ENCODE peak calls at places on chromosomes 1 and 21, in nine cellular contexts. B is fibroblast of lung, H is GM13977, Q is NCI-H1105, F is right cardiac atrium, W is AG08396, L is WTC11, J is HEK293T, I is NCI-H1930. Y is an unnamed sample.

GRCh38 chr1:120178799-120179419 is 2.6 kb upstream of the SEC22B start:
- DNase-seq in H (no peak), Q (no peak), L (no peak), I (no peak), J (peak), F (no peak), B (peak), W (peak), Y (peak)

GRCh38 chr1:113073457-113073950 is 506 bp downstream of the LRIG2 start:
- DNase-seq in Q (no peak), J (peak), I (no peak), F (no peak), B (peak), H (no peak), W (peak), L (peak), Y (peak)

GRCh38 chr1:90133133-90133532 is 138.2 kb downstream of the ZNF326 start:
- DNase-seq in Q (peak), I (peak), B (peak), L (peak), F (no peak), H (peak), W (peak), J (peak), Y (peak)

GRCh38 chr1:202791102-202791747 is 17.0 kb downstream of the KDM5B start:
- DNase-seq in L (no peak), F (no peak), W (no peak), J (no peak), I (no peak), H (no peak), B (no peak), Q (no peak), Y (no peak)

GRCh38 chr1:240189386-240189989 is 97.8 kb downstream of the FMN2 start:
- DNase-seq in W (no peak), J (peak), I (peak), L (peak), H (peak), Q (peak), F (no peak), B (peak), Y (peak)

GRCh38 chr1:204563324-204563723 is 47.1 kb downstream of the MDM4 start:
- DNase-seq in J (no peak), L (no peak), I (no peak), H (no peak), B (no peak), W (no peak), Q (no peak), F (no peak), Y (no peak)

GRCh38 chr1:45215485-45216199 is 9.2 kb upstream of the ZSWIM5 start:
- DNase-seq in Q (no peak), H (no peak), B (no peak), L (no peak), W (no peak), I (no peak), J (no peak), F (no peak), Y (no peak)

GRCh38 chr21:43825936-43826622 is 36.7 kb downstream of the RRP1 start:
- DNase-seq in L (peak), W (no peak), I (no peak), J (peak), Q (peak), B (no peak), H (no peak), F (peak), Y (no peak)

GRCh38 chr1:48536477-48536876 is 64.5 kb upstream of the SPATA6 start:
- DNase-seq in F (no peak), J (no peak), L (no peak), H (no peak), B (no peak), W (no peak), I (no peak), Q (no peak), Y (no peak)

GRCh38 chr1:212513586-212513985 is 80.9 kb downstream of the NENF start:
- DNase-seq in W (no peak), J (no peak), B (no peak), L (no peak), F (no peak), I (no peak), H (no peak), Q (no peak), Y (no peak)

GRCh38 chr1:54987830-54988705 is 7.6 kb downstream of the TMEM61 start:
- DNase-seq in Q (no peak), W (peak), F (no peak), L (no peak), B (no peak), J (no peak), H (no peak), I (no peak), Y (peak)

GRCh38 chr1:246280551-246280950 is 226.5 kb downstream of the SMYD3 start:
- DNase-seq in F (no peak), J (no peak), Q (no peak), H (no peak), W (no peak), L (no peak), B (peak), I (no peak), Y (peak)

GRCh38 chr1:181079382-181079781 is 9.1 kb upstream of the IER5 start:
- DNase-seq in H (no peak), I (no peak), L (no peak), Q (no peak), B (no peak), F (no peak), J (no peak), W (no peak), Y (no peak)

GRCh38 chr1:15431571-15431948 is 6.7 kb upstream of the CTRC start:
- DNase-seq in Q (no peak), J (no peak), F (peak), B (no peak), I (no peak), L (no peak), H (no peak), W (no peak), Y (no peak)

GRCh38 chr1:84170171-84170570 is 26.1 kb downstream of the PRKACB start:
- DNase-seq in W (no peak), F (no peak), J (no peak), Q (no peak), B (no peak), L (no peak), H (no peak), I (no peak), Y (no peak)

GRCh38 chr1:203274603-203275381 is 30.5 kb upstream of the BTG2 start:
- DNase-seq in W (no peak), B (no peak), I (no peak), H (no peak), F (peak), L (no peak), J (no peak), Q (no peak), Y (no peak)

GRCh38 chr1:220528049-220528678 is at the start of gene MARK1:
- DNase-seq in F (peak), I (peak), Q (peak), L (peak), J (peak), W (peak), B (peak), H (peak), Y (peak)

GRCh38 chr1:33875857-33876256 is 12.0 kb downstream of the HMGB4 start:
- DNase-seq in Q (no peak), W (no peak), L (no peak), J (no peak), B (no peak), I (no peak), F (no peak), H (no peak), Y (no peak)

GRCh38 chr21:46369520-46370235 is 45.7 kb downstream of the PCNT start:
- DNase-seq in W (no peak), L (no peak), F (no peak), Q (no peak), H (no peak), J (no peak), B (no peak), I (no peak), Y (no peak)

GRCh38 chr1:5477716-5478115 is 514.5 kb downstream of the NPHP4 start:
- DNase-seq in W (no peak), J (no peak), L (no peak), B (no peak), I (no peak), Q (no peak), H (no peak), F (no peak), Y (no peak)

GRCh38 chr1:187374742-187375141 is 546.0 kb downstream of the PLA2G4A start:
- DNase-seq in H (no peak), W (no peak), B (no peak), J (no peak), F (no peak), Q (no peak), L (no peak), I (no peak), Y (no peak)

GRCh38 chr1:167542109-167543032 is 11.2 kb downstream of the CREG1 start:
- DNase-seq in J (no peak), Q (peak), H (no peak), W (no peak), I (no peak), B (no peak), F (no peak), L (no peak), Y (no peak)

GRCh38 chr1:56447732-56448276 is 131.6 kb downstream of the PLPP3 start:
- DNase-seq in L (no peak), J (no peak), W (no peak), B (no peak), H (no peak), F (no peak), I (no peak), Q (no peak), Y (no peak)

GRCh38 chr1:82818596-82818995 is 1017.9 kb downstream of the ADGRL2 start:
- DNase-seq in Q (peak), W (no peak), L (no peak), I (no peak), B (no peak), F (no peak), J (no peak), H (no peak), Y (no peak)

GRCh38 chr1:90534669-90535379 is 182.3 kb downstream of the BARHL2 start:
- DNase-seq in Q (no peak), H (no peak), J (no peak), F (no peak), W (no peak), B (no peak), L (no peak), I (no peak), Y (no peak)